ENCODE peak calls at places on chromosomes 7 and 10, in eight cellular contexts. E, B, J, W, V, D, F and P are unnamed samples.

GRCh38 chr10:50394832-50395231 is 143.5 kb upstream of the ASAH2 start:
- DNase-seq in E (no peak), B (no peak), J (no peak), W (no peak), V (no peak), D (no peak), F (no peak), P (no peak)

GRCh38 chr10:93715345-93715744 is 13.0 kb upstream of the FRA10AC1 start:
- DNase-seq in E (no peak), B (no peak), J (no peak), W (no peak), V (no peak), D (no peak), F (no peak), P (no peak)

GRCh38 chr10:484441-484924 is 205.0 kb downstream of the DIP2C start:
- DNase-seq in E (no peak), B (no peak), J (peak), W (no peak), V (peak), D (peak), F (no peak), P (peak)

GRCh38 chr7:121937224-121937623 is 64.3 kb downstream of the PTPRZ1 start:
- DNase-seq in E (no peak), B (no peak), J (no peak), W (no peak), V (no peak), D (no peak), F (no peak), P (peak)

GRCh38 chr7:17302575-17303142 is 4.2 kb downstream of the AHR start:
- DNase-seq in E (peak), B (no peak), J (no peak), W (no peak), V (no peak), D (no peak), F (no peak), P (no peak)

GRCh38 chr7:157009170-157009777 is 1.2 kb downstream of the MNX1 start:
- DNase-seq in E (peak), B (no peak), J (no peak), W (no peak), V (peak), D (no peak), F (no peak), P (no peak)

GRCh38 chr7:142792593-142792992 is 21.8 kb downstream of the PRSS2 start:
- DNase-seq in E (no peak), B (no peak), J (no peak), W (no peak), V (no peak), D (no peak), F (no peak), P (no peak)

GRCh38 chr7:30770936-30771858 is at the start of gene MINDY4:
- DNase-seq in E (peak), B (peak), J (peak), W (peak), V (peak), D (peak), F (peak), P (peak)

GRCh38 chr10:114370199-114370598 is 34.1 kb downstream of the AFAP1L2 start:
- DNase-seq in E (no peak), B (no peak), J (no peak), W (no peak), V (no peak), D (no peak), F (no peak), P (no peak)

GRCh38 chr10:111075577-111076185 is 1.1 kb upstream of the ADRA2A start:
- DNase-seq in E (no peak), B (no peak), J (no peak), W (no peak), V (peak), D (no peak), F (no peak), P (no peak)

GRCh38 chr7:17405786-17406185 is 107.3 kb downstream of the AHR start:
- DNase-seq in E (no peak), B (no peak), J (no peak), W (no peak), V (no peak), D (no peak), F (no peak), P (no peak)

GRCh38 chr7:101390901-101391301 is 28.2 kb downstream of the COL26A1 start:
- DNase-seq in E (no peak), B (no peak), J (peak), W (peak), V (peak), D (no peak), F (no peak), P (peak)

GRCh38 chr10:69826789-69827532 is 25.3 kb downstream of the COL13A1 start:
- DNase-seq in E (no peak), B (no peak), J (no peak), W (no peak), V (no peak), D (no peak), F (no peak), P (peak)

GRCh38 chr7:40714338-40715052 is 579.7 kb downstream of the SUGCT start:
- DNase-seq in E (no peak), B (no peak), J (no peak), W (no peak), V (no peak), D (no peak), F (no peak), P (no peak)

GRCh38 chr7:55050286-55050685 is 31.5 kb downstream of the EGFR start:
- DNase-seq in E (no peak), B (no peak), J (no peak), W (no peak), V (no peak), D (no peak), F (no peak), P (no peak)

GRCh38 chr7:30708983-30709382 is 26.7 kb upstream of the CRHR2 start:
- DNase-seq in E (no peak), B (no peak), J (no peak), W (peak), V (no peak), D (no peak), F (no peak), P (no peak)

GRCh38 chr10:127314797-127315196 is 118.4 kb upstream of the INSYN2A start:
- DNase-seq in E (no peak), B (no peak), J (no peak), W (no peak), V (no peak), D (no peak), F (no peak), P (no peak)